ENCODE peak calls at places on chromosomes 6 and 20, in four cellular contexts. A is right lobe of liver, Y is Peyer's patch, V is cardiac muscle cell. X is an unnamed sample.

GRCh38 chr6:108650325-108650724 is 89.6 kb downstream of the FOXO3 start:
- DNase-seq in A (no peak), Y (no peak), V (no peak), X (no peak)

GRCh38 chr6:48476257-48476656 is 365.3 kb upstream of the PTCHD4 start:
- DNase-seq in V (peak), Y (no peak), A (no peak), X (no peak)

GRCh38 chr20:57680934-57681914 is 28.6 kb downstream of the PMEPA1 start:
- DNase-seq in Y (peak), A (no peak), V (no peak), X (no peak)

GRCh38 chr20:10654630-10655029 is 19.2 kb downstream of the JAG1 start:
- DNase-seq in V (no peak), A (no peak), Y (no peak), X (no peak)

GRCh38 chr6:110341671-110342304 is 16.4 kb downstream of the METTL24 start:
- DNase-seq in V (peak), A (no peak), Y (no peak), X (no peak)

GRCh38 chr20:22579711-22580697 is 4.4 kb downstream of the FOXA2 start:
- DNase-seq in A (peak), V (no peak), Y (no peak), X (no peak)

GRCh38 chr6:46491789-46492547 is 719 bp upstream of the RCAN2 start:
- DNase-seq in V (peak), Y (peak), A (peak), X (no peak)

GRCh38 chr6:44533221-44533820 is 145.8 kb downstream of the CDC5L start:
- DNase-seq in Y (no peak), V (no peak), A (no peak), X (no peak)

GRCh38 chr6:113018351-113019151 is 671.4 kb downstream of the RFPL4B start:
- DNase-seq in Y (no peak), A (no peak), V (peak), X (no peak)

GRCh38 chr6:17712573-17712972 is 5.8 kb upstream of the NUP153 start:
- DNase-seq in Y (no peak), V (no peak), A (no peak), X (no peak)

GRCh38 chr6:7479801-7480266 is 61.6 kb upstream of the DSP start:
- DNase-seq in Y (peak), V (peak), A (no peak), X (no peak)

GRCh38 chr6:35483490-35483889 is 13.4 kb downstream of the TEAD3 start:
- DNase-seq in Y (no peak), A (no peak), V (no peak), X (no peak)

GRCh38 chr6:131172237-131172636 is 37.0 kb downstream of the AKAP7 start:
- DNase-seq in Y (no peak), V (peak), A (no peak), X (no peak)

GRCh38 chr6:56593801-56594318 is 48.8 kb downstream of the DST start:
- DNase-seq in Y (no peak), V (peak), A (no peak), X (peak)

GRCh38 chr6:137840252-137840651 is 26.8 kb upstream of the TNFAIP3 start:
- DNase-seq in A (no peak), V (no peak), Y (no peak), X (no peak)

GRCh38 chr20:50027611-50028105 is 44.9 kb downstream of the SNAI1 start:
- DNase-seq in Y (no peak), V (peak), A (peak), X (no peak)

GRCh38 chr6:166463363-166464067 is 80.8 kb upstream of the MPC1 start:
- DNase-seq in V (no peak), A (no peak), Y (no peak), X (no peak)

GRCh38 chr20:34744340-34744739 is 40.2 kb downstream of the TP53INP2 start:
- DNase-seq in A (no peak), Y (no peak), V (no peak), X (no peak)

GRCh38 chr20:10648651-10649050 is 25.1 kb downstream of the JAG1 start:
- DNase-seq in V (peak), Y (no peak), A (no peak), X (no peak)

GRCh38 chr20:6708010-6708409 is 59.5 kb upstream of the BMP2 start:
- DNase-seq in V (peak), Y (peak), A (peak), X (no peak)

GRCh38 chr20:8473459-8473858 is 341.4 kb downstream of the PLCB1 start:
- DNase-seq in Y (no peak), V (no peak), A (no peak), X (no peak)

GRCh38 chr6:1756472-1757129 is 146.9 kb downstream of the FOXC1 start:
- DNase-seq in V (no peak), Y (no peak), A (no peak), X (no peak)

GRCh38 chr6:144681334-144681733 is 396.2 kb downstream of the UTRN start:
- DNase-seq in Y (no peak), V (peak), A (no peak), X (no peak)

GRCh38 chr6:153043719-153044118 is 41.2 kb upstream of the MTRF1L start:
- DNase-seq in A (no peak), V (no peak), Y (no peak), X (no peak)

GRCh38 chr20:61770203-61770602 is 295.5 kb downstream of the TAF4 start:
- DNase-seq in A (no peak), V (no peak), Y (no peak), X (no peak)

GRCh38 chr20:37327748-37328147 is 18.2 kb upstream of the SRC start:
- DNase-seq in V (peak), Y (peak), A (no peak), X (no peak)

GRCh38 chr6:1296079-1296478 is 15.8 kb upstream of the FOXQ1 start:
- DNase-seq in A (no peak), Y (no peak), V (no peak), X (no peak)

DNA sequence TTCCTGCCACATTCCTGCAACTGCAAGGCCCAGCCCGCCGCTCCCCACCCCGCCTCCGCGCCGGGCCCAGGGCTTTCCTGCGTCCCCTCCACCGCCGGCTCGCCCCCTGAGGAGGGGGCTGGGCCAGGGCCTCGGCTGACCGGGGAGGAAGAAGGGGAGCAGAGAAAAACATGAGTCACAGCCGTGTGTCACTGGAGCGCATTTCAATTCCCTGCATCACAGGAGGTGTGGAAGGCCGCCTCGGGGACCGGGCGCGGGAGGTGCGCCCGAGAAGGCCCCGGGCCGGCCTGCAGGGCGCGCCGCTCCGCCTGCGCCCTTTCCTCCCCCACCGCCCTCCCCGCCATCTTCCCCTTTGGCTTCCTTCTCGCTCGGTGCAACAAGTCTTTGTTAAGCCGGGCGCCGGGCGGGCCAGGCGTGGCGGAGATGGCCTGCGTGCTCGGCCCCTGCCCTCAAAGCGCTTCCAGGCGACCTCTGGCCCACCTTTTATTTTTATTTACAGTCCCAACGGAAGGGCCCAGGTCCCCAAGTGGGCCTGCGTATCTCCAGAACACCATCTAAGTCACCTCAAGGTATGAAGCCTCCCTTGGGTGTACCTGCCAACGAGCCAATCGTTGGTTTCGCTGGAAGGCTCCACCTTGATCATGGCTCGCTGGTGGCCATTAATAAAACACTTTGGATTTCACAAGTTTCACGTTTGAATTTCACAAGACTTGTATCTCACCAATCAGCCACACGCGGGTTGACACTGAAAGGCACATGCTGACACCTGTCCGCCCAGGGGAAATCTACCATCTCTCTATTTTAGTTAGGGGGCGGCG is 859 bp upstream of the HMGA1 start:
- DNase-seq in A (peak), Y (peak), V (peak), X (no peak)
- H3K4me3 ChIP-seq in A (peak), Y (peak), V (peak), X (peak)

GRCh38 chr6:26020291-26020982 is 57.8 kb downstream of the TRIM38 start:
- DNase-seq in V (peak), A (peak), Y (peak), X (peak)
- TF ChIP-seq CTCF in V (no peak), A (no peak), Y (no peak), X (no peak)

GRCh38 chr6:121436966-121437756 is 1.7 kb downstream of the GJA1 start:
- DNase-seq in A (no peak), V (peak), Y (peak), X (no peak)

GRCh38 chr6:121435444-121436069 is at the start of gene GJA1:
- DNase-seq in Y (no peak), A (no peak), V (peak), X (no peak)

GRCh38 chr6:121436172-121436965 is 923 bp downstream of the GJA1 start:
- DNase-seq in A (no peak), V (peak), Y (no peak), X (no peak)

GRCh38 chr6:121439456-121440250 is 4.2 kb downstream of the GJA1 start:
- DNase-seq in Y (no peak), A (no peak), V (no peak), X (no peak)

DNA sequence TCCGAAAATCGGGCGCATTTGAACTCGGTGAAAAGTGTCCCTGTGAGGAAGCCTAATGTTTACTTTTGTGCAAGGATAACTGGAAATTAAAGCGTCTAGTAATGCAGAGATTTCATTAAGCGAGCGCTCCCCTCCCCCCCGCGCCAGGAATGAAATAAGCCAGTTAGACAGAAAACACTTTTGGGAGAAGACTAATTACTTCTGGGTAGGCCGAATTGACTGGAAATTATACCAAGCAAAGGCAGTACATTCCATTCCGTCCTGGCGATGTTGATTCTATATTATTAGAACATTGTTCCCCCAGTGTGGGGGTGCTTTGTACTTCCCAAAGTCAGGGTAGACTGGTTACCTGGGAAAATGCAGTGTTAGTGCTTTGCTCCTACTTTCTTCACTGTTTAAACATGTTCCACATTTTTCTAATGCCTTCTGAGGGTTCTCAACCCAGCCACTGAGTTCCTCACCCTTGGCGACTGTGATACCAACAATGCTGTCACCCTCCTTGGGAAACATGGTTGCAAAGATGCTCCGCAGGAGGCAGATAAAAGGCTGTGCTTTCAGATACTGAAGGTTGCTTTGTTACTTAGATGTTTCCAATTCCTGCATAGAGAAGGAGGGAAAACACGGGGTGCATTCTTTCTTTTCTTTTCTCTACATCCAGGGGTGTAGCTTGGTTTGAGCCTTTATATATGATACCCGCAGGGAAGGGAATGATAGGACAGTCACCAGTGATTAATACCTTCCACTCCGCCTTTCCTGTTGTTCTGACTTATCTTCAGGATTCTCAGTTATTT is 2.6 kb downstream of the GJA1 start:
- DNase-seq in Y (no peak), A (no peak), V (peak), X (no peak)
- H3K4me3 ChIP-seq in Y (peak), A (peak), V (peak), X (no peak)

DNA sequence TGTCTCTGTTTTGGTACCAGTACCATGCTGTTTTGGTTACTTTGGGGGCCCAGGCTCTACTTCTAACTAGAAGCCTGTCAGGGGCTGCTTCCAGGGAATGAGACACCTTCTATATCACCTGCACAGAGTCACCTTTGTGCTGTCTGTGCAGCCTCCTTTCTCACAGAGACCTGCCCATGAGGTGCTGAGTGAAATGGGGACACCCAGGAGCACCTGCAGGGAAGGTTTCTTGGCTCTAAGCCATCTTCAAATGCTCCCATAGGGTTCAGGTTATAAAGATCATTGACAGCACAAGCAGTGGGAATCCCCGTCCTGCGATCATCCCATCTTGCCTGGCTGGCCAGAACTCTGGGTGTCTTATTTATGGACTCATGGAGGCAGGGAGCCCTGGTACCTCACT is 19.1 kb downstream of the GABRR2 start:
- DNase-seq in A (no peak), V (no peak), Y (no peak), X (no peak)
- TF ChIP-seq CTCF in A (no peak), V (no peak), Y (no peak), X (no peak)

GRCh38 chr20:51074062-51074461 is 51.2 kb upstream of the KCNG1 start:
- DNase-seq in A (no peak), V (no peak), Y (no peak), X (no peak)
- H3K4me3 ChIP-seq in A (no peak), V (no peak), Y (no peak), X (no peak)

DNA sequence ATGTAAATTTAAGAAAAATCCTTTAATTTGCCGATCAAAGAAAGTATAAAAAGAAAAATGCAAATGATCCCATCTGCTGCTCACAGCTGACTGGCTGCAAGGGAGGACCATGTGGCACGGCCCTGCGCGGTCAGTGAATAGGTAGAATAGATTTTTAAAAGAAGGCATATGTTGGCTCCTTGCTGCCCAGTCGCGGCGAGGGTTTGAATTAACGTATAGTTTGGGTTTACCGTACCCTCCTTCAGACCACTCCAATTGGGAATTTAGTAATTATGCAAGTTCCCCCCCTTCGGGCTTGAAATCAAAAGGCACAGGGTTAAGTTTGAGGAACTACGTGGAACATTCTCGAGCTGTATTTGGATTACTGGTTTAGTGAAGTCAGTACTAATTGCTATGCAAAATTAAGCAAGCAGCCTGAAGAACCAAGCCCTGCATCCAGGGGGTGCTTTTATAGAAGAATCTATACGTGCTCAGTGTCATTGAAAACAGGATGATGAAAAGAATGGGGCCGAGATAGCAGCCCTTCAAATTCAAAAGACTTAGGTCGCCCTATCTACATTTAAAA is 1.1 kb upstream of the BEND3 start:
- DNase-seq in V (peak), A (no peak), Y (peak), X (no peak)
- TF ChIP-seq CTCF in V (peak), A (no peak), Y (no peak), X (peak)

GRCh38 chr6:146915671-146916127 is 288.5 kb upstream of the STXBP5 start:
- DNase-seq in V (peak), Y (no peak), A (no peak), X (no peak)
- H3K4me3 ChIP-seq in V (no peak), Y (no peak), A (no peak), X (no peak)

X was measured in GM12864.